ENCODE peak calls at places on chromosome 15, in five cellular contexts. W is cardiac septum; Q is NCI-H2227 treated with DMSO at 0.1 percent for 48 hours; U is WTC11; P is activated CD4-positive, alpha-beta T cell treated with anti-CD3 and anti-CD28 coated beads for 24 hours. B is an unnamed sample.

GRCh38 chr15:85094685-85095084 is 113.0 kb downstream of the PDE8A start:
- DNase-seq in W (no peak), Q (no peak), U (no peak), P (no peak), B (peak; percentile 41)

GRCh38 chr15:29568840-29569532 is 253.3 kb downstream of the TJP1 start:
- DNase-seq in W (no peak), Q (peak; percentile 35), U (peak; percentile 53), P (no peak), B (no peak)

GRCh38 chr15:41881925-41882688 is 11.7 kb downstream of the SPTBN5 start:
- DNase-seq in W (no peak), Q (no peak), U (peak; percentile 61), P (no peak), B (no peak)

GRCh38 chr15:66862878-66863335 is 160.9 kb downstream of the SMAD6 start:
- DNase-seq in W (peak; percentile 88), Q (peak; percentile 50), U (peak; percentile 92), P (peak; percentile 69), B (peak; percentile 82)

GRCh38 chr15:47473857-47474256 is 243.4 kb upstream of the SEMA6D start:
- DNase-seq in W (peak; percentile 76), Q (no peak), U (no peak), P (no peak), B (no peak)

GRCh38 chr15:45827275-45827674 is 192.4 kb downstream of the SQOR start:
- DNase-seq in W (no peak), Q (no peak), U (no peak), P (no peak), B (no peak)

GRCh38 chr15:63986751-63987341 is 59.4 kb downstream of the DAPK2 start:
- DNase-seq in W (no peak), Q (no peak), U (no peak), P (no peak), B (no peak)

GRCh38 chr15:97177135-97177704 is 783.3 kb upstream of the ARRDC4 start:
- DNase-seq in W (no peak), Q (peak; percentile 32), U (peak; percentile 40), P (no peak), B (no peak)

GRCh38 chr15:52331490-52332240 is 36.1 kb upstream of the MYO5C start:
- DNase-seq in W (no peak), Q (no peak), U (no peak), P (peak; percentile 26), B (peak; percentile 28)

GRCh38 chr15:73941871-73942635 is 15.8 kb downstream of the LOXL1 start:
- DNase-seq in W (no peak), Q (no peak), U (no peak), P (no peak), B (no peak)

GRCh38 chr15:86178845-86179244 is 99.2 kb downstream of the AGBL1 start:
- DNase-seq in W (no peak), Q (no peak), U (peak; percentile 30), P (no peak), B (no peak)

B was measured in AG08396.